ENCODE peak calls at places on chromosomes 1 and 21, in five cellular contexts. L, I, Y, P and F are unnamed samples.

GRCh38 chr21:41781047-41781405 is 14.2 kb upstream of the RIPK4 start:
- DNase-seq in P (no peak), L (no peak), Y (no peak), I (no peak), F (no peak)

GRCh38 chr21:41344146-41344545 is 17.7 kb upstream of the MX2 start:
- DNase-seq in Y (no peak), I (no peak), L (no peak), P (no peak), F (peak)

GRCh38 chr1:11525516-11525915 is 46.6 kb downstream of the DISP3 start:
- DNase-seq in Y (no peak), P (no peak), L (no peak), I (no peak), F (no peak)

GRCh38 chr1:63987014-63987630 is 213.3 kb downstream of the ROR1 start:
- DNase-seq in Y (no peak), I (no peak), P (no peak), L (no peak), F (no peak)

GRCh38 chr1:68495968-68496679 is 758 bp downstream of the DEPDC1 start:
- DNase-seq in P (peak), I (no peak), Y (no peak), L (peak), F (no peak)

GRCh38 chr1:164093543-164093942 is 465.4 kb upstream of the PBX1 start:
- DNase-seq in I (no peak), Y (no peak), L (no peak), P (no peak), F (no peak)

GRCh38 chr1:200780545-200781444 is 42.1 kb downstream of the CAMSAP2 start:
- DNase-seq in L (peak), I (no peak), P (no peak), Y (peak), F (no peak)

GRCh38 chr21:46477765-46478164 is 19.1 kb downstream of the DIP2A start:
- DNase-seq in I (no peak), P (no peak), L (no peak), Y (no peak), F (no peak)

GRCh38 chr1:99645199-99645598 is 714 bp upstream of the PALMD start:
- DNase-seq in P (no peak), Y (no peak), I (no peak), L (peak), F (no peak)

GRCh38 chr1:154614247-154614646 is 6.3 kb upstream of the ADAR start:
- DNase-seq in Y (peak), P (no peak), I (no peak), L (no peak), F (no peak)

GRCh38 chr1:80158771-80159170 is 1152.2 kb upstream of the ADGRL4 start:
- DNase-seq in P (no peak), I (no peak), Y (no peak), L (no peak), F (no peak)

GRCh38 chr1:220843481-220844011 is 35.7 kb upstream of the HLX start:
- DNase-seq in Y (no peak), I (no peak), P (no peak), L (peak), F (no peak)

GRCh38 chr21:36060159-36060921 is at the start of gene SETD4:
- DNase-seq in I (peak), P (peak), L (peak), Y (peak), F (peak)

GRCh38 chr1:227734858-227735780 is at the start of the genes JMJD4 and SNAP47:
- DNase-seq in P (peak), L (peak), I (peak), Y (peak), F (peak)

GRCh38 chr1:180545991-180546390 is 12.8 kb upstream of the OVAAL start:
- DNase-seq in L (no peak), Y (no peak), I (no peak), P (no peak), F (no peak)

GRCh38 chr1:216612291-216612690 is 110.9 kb downstream of the ESRRG start:
- DNase-seq in Y (no peak), I (no peak), L (no peak), P (no peak), F (no peak)

GRCh38 chr1:180181048-180181447 is 26.4 kb downstream of the QSOX1 start:
- DNase-seq in P (no peak), I (no peak), L (peak), Y (peak), F (no peak)

GRCh38 chr1:9302745-9303524 is 10.2 kb downstream of the SPSB1 start:
- DNase-seq in Y (no peak), I (no peak), P (peak), L (peak), F (no peak)

GRCh38 chr1:21651214-21652042 is 17.7 kb downstream of the RAP1GAP start:
- DNase-seq in Y (peak), I (peak), P (no peak), L (no peak), F (no peak)

GRCh38 chr1:33314371-33314893 is 6.5 kb downstream of the A3GALT2 start:
- DNase-seq in I (no peak), P (no peak), Y (no peak), L (no peak), F (no peak)

DNA sequence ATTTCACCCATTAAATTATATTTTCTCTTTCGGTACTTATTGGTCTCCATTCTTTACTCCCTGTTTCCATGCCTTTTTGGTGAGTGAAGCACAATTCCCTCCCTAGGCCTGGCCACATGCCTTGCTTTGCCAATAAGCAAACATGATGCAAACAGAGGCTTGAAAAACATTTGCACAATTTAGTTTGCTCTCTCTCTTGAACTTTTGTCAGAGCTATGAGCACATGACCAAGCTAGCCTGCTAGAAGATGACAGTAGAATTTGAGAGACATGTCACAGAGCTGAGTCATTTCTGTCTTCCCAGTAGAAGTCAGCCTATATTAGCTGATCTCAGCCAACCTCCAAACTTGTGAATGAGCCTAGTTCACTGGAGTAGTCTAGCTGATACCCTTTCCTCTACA is 24.6 kb downstream of the ANGPTL3 start:
- DNase-seq in P (peak), L (peak), Y (no peak), I (no peak), F (no peak)
- TF ChIP-seq CTCF in P (no peak), L (no peak), Y (no peak), I (no peak), F (no peak)

DNA sequence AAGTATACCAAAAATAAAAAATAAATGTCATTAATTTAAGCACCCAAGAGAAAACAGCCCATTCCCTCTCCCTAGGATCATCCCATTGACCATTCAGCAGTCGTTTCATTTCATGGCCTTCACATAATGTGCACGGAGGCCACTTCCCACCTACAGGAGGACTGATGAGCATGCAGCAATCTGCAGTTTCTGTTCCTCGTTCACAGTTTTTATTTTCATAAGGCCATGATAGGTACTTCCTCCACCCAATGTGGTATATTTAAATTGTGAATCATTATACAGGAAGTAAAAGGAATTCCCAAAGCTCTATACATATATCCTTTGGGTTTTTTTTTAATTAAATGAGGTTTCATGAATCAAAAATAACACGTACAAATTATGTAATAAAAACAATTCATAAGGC is 27.7 kb upstream of the SLC44A3 start:
- DNase-seq in I (peak), Y (no peak), L (no peak), P (no peak), F (no peak)
- H3K4me3 ChIP-seq in I (no peak), Y (no peak), L (no peak), P (no peak), F (no peak)

GRCh38 chr1:26290061-26290415 is 10.2 kb downstream of the SH3BGRL3 start:
- DNase-seq in P (no peak), I (peak), Y (no peak), L (no peak), F (peak)

GRCh38 chr1:26288311-26288941 is 8.5 kb downstream of the SH3BGRL3 start:
- DNase-seq in I (peak), L (no peak), Y (no peak), P (no peak), F (peak)

GRCh38 chr1:26290416-26291261 is 10.8 kb downstream of the SH3BGRL3 start:
- DNase-seq in I (no peak), L (no peak), Y (peak), P (no peak), F (peak)

GRCh38 chr1:26291433-26291832 is 11.5 kb downstream of the SH3BGRL3 start:
- DNase-seq in I (no peak), P (no peak), L (no peak), Y (no peak), F (no peak)

GRCh38 chr1:26289158-26290059 is 9.5 kb downstream of the SH3BGRL3 start:
- DNase-seq in L (no peak), P (no peak), I (peak), Y (no peak), F (peak)
- TF ChIP-seq POLR2AphosphoS5 in L (no peak), P (no peak), I (no peak), Y (no peak), F (no peak)

GRCh38 chr1:177334276-177334675 is 163.5 kb downstream of the BRINP2 start:
- DNase-seq in P (no peak), L (no peak), Y (no peak), I (no peak), F (no peak)
- TF ChIP-seq CTCF in P (peak), L (no peak), Y (no peak), I (peak), F (no peak)

GRCh38 chr1:224109981-224110380 is 3.9 kb upstream of the FBXO28 start:
- DNase-seq in L (no peak), Y (no peak), I (no peak), P (no peak), F (no peak)

GRCh38 chr1:224107282-224107625 is 6.7 kb upstream of the FBXO28 start:
- DNase-seq in L (peak), I (no peak), Y (no peak), P (no peak), F (no peak)

GRCh38 chr1:224108991-224109390 is 4.9 kb upstream of the FBXO28 start:
- DNase-seq in Y (no peak), L (no peak), P (no peak), I (no peak), F (no peak)

DNA sequence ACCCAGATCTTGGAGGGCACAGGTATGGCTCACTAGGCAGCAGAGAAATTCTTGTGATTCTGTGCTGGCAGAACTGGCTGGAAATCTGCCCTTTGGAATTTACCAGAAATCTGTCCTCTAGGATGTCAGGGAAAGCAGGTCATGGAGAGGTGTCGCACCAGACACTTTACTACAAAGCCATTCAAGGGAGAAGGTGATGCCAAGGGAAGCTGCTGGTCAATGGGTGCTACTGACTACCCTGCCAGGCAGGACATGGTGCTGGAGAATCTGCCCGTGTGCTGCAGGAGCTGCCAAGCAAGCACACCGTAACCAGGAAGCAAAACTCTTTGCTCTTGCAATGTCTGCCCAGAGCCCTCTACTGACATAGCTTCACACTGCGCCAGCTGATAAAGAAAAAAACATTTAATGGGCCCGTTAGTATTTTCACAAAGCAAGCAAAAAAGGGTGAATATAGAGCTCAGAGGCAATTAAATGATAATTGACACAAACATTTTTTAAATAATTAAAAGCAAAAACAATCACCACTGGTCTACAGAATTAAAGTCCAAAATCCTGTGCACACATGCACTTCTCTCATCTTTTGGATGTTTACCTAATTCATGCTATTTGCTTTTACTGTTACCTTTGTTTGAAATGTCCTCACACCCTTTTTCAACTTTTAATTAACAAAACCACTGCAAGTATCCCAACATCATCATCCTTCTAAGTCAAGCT is 7.2 kb upstream of the FBXO28 start:
- DNase-seq in P (peak), Y (peak), I (peak), L (peak), F (no peak)
- H3K4me3 ChIP-seq in P (no peak), Y (no peak), I (no peak), L (no peak), F (no peak)